ENCODE peak calls at places on chromosomes 13 and 19, in five cellular contexts. P is nephron progenitor cell, D is K562, S is endothelial cell, U is A673. L is an unnamed sample.

GRCh38 chr19:46181386-46181774 is 33.3 kb downstream of the IGFL2 start:
- DNase-seq in D (no peak), P (no peak), S (no peak), U (peak), L (no peak)

GRCh38 chr13:36774895-36775294 is 44.1 kb upstream of the RFXAP start:
- DNase-seq in D (no peak), S (no peak), P (no peak), U (no peak), L (no peak)

GRCh38 chr13:70732611-70733010 is 624.4 kb upstream of the KLHL1 start:
- DNase-seq in U (no peak), S (no peak), P (no peak), D (no peak), L (no peak)

GRCh38 chr19:15015946-15016542 is 33.2 kb upstream of the CASP14 start:
- DNase-seq in P (peak), D (peak), U (peak), S (peak), L (peak)

GRCh38 chr13:73167046-73167820 is 108.4 kb downstream of the KLF5 start:
- DNase-seq in D (no peak), S (no peak), U (no peak), P (no peak), L (no peak)

GRCh38 chr19:30535011-30535410 is 162.8 kb downstream of the ZNF536 start:
- DNase-seq in S (no peak), P (no peak), U (no peak), D (no peak), L (no peak)

GRCh38 chr13:41548870-41549269 is 91.5 kb downstream of the RGCC start:
- DNase-seq in S (no peak), D (no peak), P (no peak), U (peak), L (no peak)

GRCh38 chr13:99864627-99864990 is 107.0 kb downstream of the ZIC5 start:
- DNase-seq in S (no peak), U (peak), P (no peak), D (no peak), L (no peak)

GRCh38 chr19:33405491-33406461 is 32.3 kb downstream of the CEBPG start:
- DNase-seq in D (no peak), S (no peak), P (no peak), U (no peak), L (no peak)

GRCh38 chr13:34678154-34678553 is 263.9 kb upstream of the NBEA start:
- DNase-seq in D (no peak), U (no peak), S (no peak), P (no peak), L (no peak)

GRCh38 chr19:23318143-23318542 is 67.9 kb upstream of the ZNF724 start:
- DNase-seq in S (no peak), U (no peak), P (no peak), D (no peak), L (no peak)

GRCh38 chr19:1110809-1111640 is 7.2 kb downstream of the GPX4 start:
- DNase-seq in U (no peak), D (no peak), P (no peak), S (no peak), L (no peak)

GRCh38 chr13:56893843-56894242 is 246.9 kb upstream of the PRR20A start:
- DNase-seq in S (no peak), P (no peak), D (no peak), U (no peak), L (no peak)

GRCh38 chr13:72437458-72437857 is 290.0 kb downstream of the MZT1 start:
- DNase-seq in D (no peak), U (no peak), S (no peak), P (no peak), L (no peak)

GRCh38 chr13:102983496-102983895 is 82.7 kb downstream of the SLC10A2 start:
- DNase-seq in S (no peak), P (no peak), D (no peak), U (no peak), L (no peak)

DNA sequence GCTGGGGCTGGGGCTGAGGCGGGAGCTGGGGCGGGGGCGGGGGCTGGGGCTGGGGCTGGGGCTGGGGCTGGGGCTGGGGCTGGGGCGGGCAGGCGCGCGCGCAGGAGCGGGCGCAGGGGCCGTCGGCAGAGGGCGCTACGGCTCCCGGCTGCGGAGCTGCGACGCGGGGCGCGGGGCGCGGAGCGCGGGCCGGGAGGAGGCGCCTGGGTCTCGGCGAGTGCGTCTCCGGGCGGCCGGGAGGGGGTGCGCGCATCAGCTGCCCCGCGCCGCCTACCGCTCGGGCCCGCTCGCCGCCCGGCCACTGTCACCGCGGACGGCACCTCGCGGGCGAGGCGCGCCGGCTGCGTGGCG is 416 bp upstream of the MTUS2 start:
- DNase-seq in U (peak), P (peak), D (peak), S (peak), L (peak)
- TF ChIP-seq CTCF in U (peak), P (no peak), D (peak), S (no peak), L (peak)

GRCh38 chr13:94115054-94115453 is 364.4 kb downstream of the DCT start:
- DNase-seq in D (no peak), P (no peak), U (peak), S (no peak), L (no peak)
- TF ChIP-seq CTCF in D (no peak), P (no peak), U (peak), S (no peak), L (peak)

GRCh38 chr19:49590971-49591730 is at the start of gene PRR12:
- DNase-seq in S (peak), P (peak), D (peak), U (peak), L (peak)

GRCh38 chr19:49588370-49589122 is 2.4 kb upstream of the PRR12 start:
- DNase-seq in S (no peak), P (no peak), U (no peak), D (no peak), L (no peak)

GRCh38 chr19:49589391-49589790 is 1.6 kb upstream of the PRR12 start:
- DNase-seq in P (no peak), U (no peak), S (no peak), D (no peak), L (no peak)

GRCh38 chr19:49591731-49592485 is 926 bp downstream of the PRR12 start:
- DNase-seq in P (peak), D (peak), U (peak), S (peak), L (peak)

DNA sequence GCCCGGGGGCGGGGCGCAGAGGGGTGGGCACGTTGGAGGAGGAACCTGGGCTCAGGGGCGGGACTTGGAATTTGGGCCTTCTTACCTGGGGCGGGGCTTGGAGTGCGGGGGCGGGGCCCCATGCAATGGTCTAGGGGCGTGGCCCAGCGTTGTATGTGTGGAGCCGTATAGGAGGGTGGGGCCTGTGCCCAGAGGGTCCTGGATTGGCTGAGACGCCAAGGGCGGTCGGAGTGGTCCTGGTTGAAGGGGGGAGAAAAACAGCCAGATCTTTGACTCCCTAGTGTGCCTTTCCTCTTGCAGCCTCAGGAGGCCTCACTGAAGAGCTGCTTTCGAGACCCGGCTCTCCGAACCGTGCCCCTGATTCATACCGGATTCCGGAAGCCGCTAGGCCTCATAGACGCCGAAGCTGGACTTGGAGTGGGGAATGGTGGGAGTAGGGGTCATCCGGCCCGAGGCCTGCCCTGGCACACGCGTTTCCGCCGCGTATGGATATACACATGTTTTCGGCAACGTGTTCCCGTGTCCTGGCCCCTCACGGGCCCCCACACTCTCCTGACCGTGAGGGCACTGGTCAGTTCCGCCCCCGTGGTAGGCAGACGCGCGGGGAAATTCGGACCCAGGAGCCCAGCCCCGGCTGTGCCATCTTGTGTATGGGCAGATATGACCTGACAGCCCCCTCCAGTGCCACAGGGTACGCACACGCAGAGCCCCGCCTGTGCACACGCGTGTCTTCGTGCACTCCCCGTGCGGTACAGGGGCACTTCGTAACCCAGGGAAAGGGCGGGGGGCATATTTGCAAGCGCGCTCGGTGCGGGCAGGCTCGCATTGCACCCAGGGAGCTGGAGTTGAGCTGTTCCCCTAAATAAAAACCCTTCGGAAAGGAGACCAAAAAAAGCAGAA is 661 bp upstream of the PRR12 start:
- DNase-seq in D (peak), P (peak), U (peak), S (peak), L (peak)
- TF ChIP-seq CTCF in D (no peak), P (no peak), U (no peak), S (no peak), L (no peak)

DNA sequence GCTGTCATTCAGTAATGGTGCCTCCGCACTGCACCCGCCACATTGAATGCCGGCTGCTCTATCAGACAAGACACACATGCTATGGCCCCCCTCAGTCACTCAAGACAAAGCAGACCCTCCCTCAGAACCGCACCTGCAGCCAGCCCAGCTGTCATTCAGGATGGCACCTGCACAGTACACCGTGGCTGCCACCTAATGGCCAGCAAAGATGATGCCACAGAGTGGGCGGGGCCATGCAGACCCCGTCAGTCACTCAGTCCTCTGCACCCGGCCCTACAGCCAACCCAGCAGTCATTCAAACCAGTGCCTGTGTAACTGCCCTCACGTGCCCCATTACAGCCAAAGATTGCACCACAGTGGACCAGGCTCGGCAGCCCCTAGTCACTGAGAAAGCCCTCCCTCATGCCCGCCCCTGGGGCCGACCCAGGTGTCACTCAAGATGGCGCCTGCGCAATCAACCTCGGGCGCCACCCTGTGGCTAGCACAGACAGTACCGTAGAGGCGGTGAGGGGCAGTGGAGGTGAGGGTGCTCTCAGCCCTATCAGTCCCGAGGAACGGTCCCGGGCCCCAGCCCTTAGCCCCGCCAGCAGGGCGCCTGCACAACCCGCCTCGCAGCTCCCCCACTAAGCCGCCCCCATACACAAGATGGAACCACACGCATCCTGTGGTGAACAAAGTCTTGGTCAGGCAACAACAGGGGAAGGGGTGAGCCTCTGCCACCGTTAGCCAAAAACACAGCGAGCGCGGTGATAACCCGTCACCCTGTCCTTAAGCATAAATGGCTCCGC is 2.4 kb downstream of the PEG3 start:
- DNase-seq in S (no peak), P (no peak), U (peak), D (no peak), L (no peak)
- TF ChIP-seq CTCF in S (no peak), P (no peak), U (peak), D (no peak), L (no peak)

DNA sequence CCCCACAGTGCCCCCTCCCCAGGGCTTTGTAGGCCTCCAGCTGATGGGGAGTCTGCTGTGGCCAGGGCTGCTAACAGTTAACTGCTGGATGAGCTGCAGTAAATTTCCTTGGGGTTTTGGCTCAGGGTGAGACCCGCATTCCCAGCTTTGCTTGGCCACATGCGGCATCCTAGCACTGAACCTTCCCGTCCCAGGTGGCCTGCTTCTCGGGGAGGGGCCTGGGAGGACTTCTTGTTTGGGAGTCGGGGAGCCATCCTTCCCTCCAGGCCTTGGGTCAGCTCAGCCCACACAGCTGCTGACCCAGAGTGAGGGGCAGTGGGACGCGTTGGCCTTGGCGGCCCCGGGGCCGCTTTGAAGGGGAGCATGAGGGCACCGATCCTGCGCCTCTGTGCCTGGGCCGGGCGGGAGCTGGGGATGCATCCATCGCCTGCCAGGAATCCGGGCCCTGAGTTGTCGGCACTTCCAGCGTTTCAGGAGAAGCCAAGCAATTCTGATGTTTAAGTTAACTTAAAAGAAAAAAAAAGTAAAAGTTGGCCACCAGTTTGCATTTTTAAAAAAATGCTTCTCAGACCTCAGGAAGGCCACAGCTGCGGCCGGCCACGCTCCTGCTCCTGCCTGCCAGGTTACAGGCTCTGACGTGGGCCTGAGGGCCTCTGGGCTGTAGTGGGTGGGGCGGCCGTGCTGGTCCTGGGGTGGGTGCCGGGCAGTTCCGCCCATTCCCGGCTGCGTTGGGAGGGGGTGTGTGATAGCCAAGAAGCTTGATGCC is 27.7 kb downstream of the CRTC1 start:
- DNase-seq in U (no peak), S (no peak), P (no peak), D (no peak), L (no peak)
- TF ChIP-seq CTCF in U (no peak), S (no peak), P (no peak), D (no peak), L (no peak)